ENCODE peak calls at places on chromosomes 5 and 9, in four cellular contexts. One of them, this sample, is unnamed.

GRCh38 chr5:100505984-100506670 is 29.0 kb upstream of the FAM174A start:
- DNase-seq in RWPE1: peak; percentile 77
- DNase-seq in CD8-positive, alpha-beta T cell: no peak
- DNase-seq in upper lobe of right lung: no peak
- DNase-seq in this sample: no peak

GRCh38 chr9:95109456-95109855 is 208.1 kb downstream of the FANCC start:
- DNase-seq in RWPE1: no peak
- DNase-seq in CD8-positive, alpha-beta T cell: no peak
- DNase-seq in upper lobe of right lung: peak; percentile 48
- DNase-seq in this sample: no peak

GRCh38 chr5:4989121-4989520 is 151.0 kb upstream of the ADAMTS16 start:
- DNase-seq in RWPE1: no peak
- DNase-seq in CD8-positive, alpha-beta T cell: no peak
- DNase-seq in upper lobe of right lung: no peak
- DNase-seq in this sample: no peak

GRCh38 chr9:70403166-70403565 is 11.3 kb downstream of the KLF9 start:
- DNase-seq in RWPE1: no peak
- DNase-seq in CD8-positive, alpha-beta T cell: no peak
- DNase-seq in upper lobe of right lung: no peak
- DNase-seq in this sample: no peak

GRCh38 chr5:141843156-141843927 is 34.9 kb downstream of the PCDH1 start:
- DNase-seq in RWPE1: no peak
- DNase-seq in CD8-positive, alpha-beta T cell: no peak
- DNase-seq in upper lobe of right lung: no peak
- DNase-seq in this sample: no peak

GRCh38 chr9:127711831-127712274 is 3.6 kb downstream of the PTRH1 start:
- DNase-seq in RWPE1: no peak
- DNase-seq in CD8-positive, alpha-beta T cell: no peak
- DNase-seq in upper lobe of right lung: no peak
- DNase-seq in this sample: no peak

GRCh38 chr9:101333923-101334702 is 50.7 kb downstream of the BAAT start:
- DNase-seq in RWPE1: no peak
- DNase-seq in CD8-positive, alpha-beta T cell: no peak
- DNase-seq in upper lobe of right lung: no peak
- DNase-seq in this sample: no peak

GRCh38 chr5:142906863-142907671 is 136.9 kb downstream of the ARHGAP26 start:
- DNase-seq in RWPE1: no peak
- DNase-seq in CD8-positive, alpha-beta T cell: no peak
- DNase-seq in upper lobe of right lung: no peak
- DNase-seq in this sample: no peak

GRCh38 chr9:133979124-133979920 is 12.8 kb downstream of the VAV2 start:
- DNase-seq in RWPE1: no peak
- DNase-seq in CD8-positive, alpha-beta T cell: no peak
- DNase-seq in upper lobe of right lung: peak; percentile 71
- DNase-seq in this sample: no peak

GRCh38 chr9:35516481-35516880 is 26.6 kb downstream of the RUSC2 start:
- DNase-seq in RWPE1: peak; percentile 82
- DNase-seq in CD8-positive, alpha-beta T cell: no peak
- DNase-seq in upper lobe of right lung: no peak
- DNase-seq in this sample: no peak

GRCh38 chr5:131221888-131222287 is 42.0 kb upstream of the CDC42SE2 start:
- DNase-seq in RWPE1: peak; percentile 55
- DNase-seq in CD8-positive, alpha-beta T cell: no peak
- DNase-seq in upper lobe of right lung: no peak
- DNase-seq in this sample: no peak

GRCh38 chr9:122816163-122816867 is 12.1 kb downstream of the PDCL start:
- DNase-seq in RWPE1: no peak
- DNase-seq in CD8-positive, alpha-beta T cell: peak; percentile 43
- DNase-seq in upper lobe of right lung: no peak
- DNase-seq in this sample: no peak

GRCh38 chr9:124047106-124047716 is 35.6 kb downstream of the LHX2 start:
- DNase-seq in RWPE1: no peak
- DNase-seq in CD8-positive, alpha-beta T cell: no peak
- DNase-seq in upper lobe of right lung: no peak
- DNase-seq in this sample: no peak

GRCh38 chr5:160001457-160001856 is 7.5 kb upstream of the TTC1 start:
- DNase-seq in RWPE1: no peak
- DNase-seq in CD8-positive, alpha-beta T cell: no peak
- DNase-seq in upper lobe of right lung: no peak
- DNase-seq in this sample: no peak

GRCh38 chr9:130629443-130630090 is 34.8 kb upstream of the PRDM12 start:
- DNase-seq in RWPE1: no peak
- DNase-seq in CD8-positive, alpha-beta T cell: no peak
- DNase-seq in upper lobe of right lung: no peak
- DNase-seq in this sample: no peak

GRCh38 chr5:148075529-148075928 is 11.7 kb downstream of the SPINK5 start:
- DNase-seq in RWPE1: no peak
- DNase-seq in CD8-positive, alpha-beta T cell: no peak
- DNase-seq in upper lobe of right lung: no peak
- DNase-seq in this sample: no peak
- TF ChIP-seq CTCF in RWPE1: no peak
- TF ChIP-seq CTCF in CD8-positive, alpha-beta T cell: no peak
- TF ChIP-seq CTCF in upper lobe of right lung: no peak
- TF ChIP-seq CTCF in this sample: no peak

GRCh38 chr5:168022761-168023160 is 268.7 kb upstream of the WWC1 start:
- DNase-seq in RWPE1: no peak
- DNase-seq in CD8-positive, alpha-beta T cell: no peak
- DNase-seq in upper lobe of right lung: no peak
- DNase-seq in this sample: no peak

GRCh38 chr5:168015506-168015905 is 275.9 kb upstream of the WWC1 start:
- DNase-seq in RWPE1: no peak
- DNase-seq in CD8-positive, alpha-beta T cell: no peak
- DNase-seq in upper lobe of right lung: no peak
- DNase-seq in this sample: no peak

GRCh38 chr5:168017313-168017712 is 274.1 kb upstream of the WWC1 start:
- DNase-seq in RWPE1: no peak
- DNase-seq in CD8-positive, alpha-beta T cell: no peak
- DNase-seq in upper lobe of right lung: no peak
- DNase-seq in this sample: no peak

GRCh38 chr5:168023190-168023589 is 268.3 kb upstream of the WWC1 start:
- DNase-seq in RWPE1: no peak
- DNase-seq in CD8-positive, alpha-beta T cell: no peak
- DNase-seq in upper lobe of right lung: no peak
- DNase-seq in this sample: no peak

GRCh38 chr5:168020522-168021294 is 270.7 kb upstream of the WWC1 start:
- DNase-seq in RWPE1: peak; percentile 45
- DNase-seq in CD8-positive, alpha-beta T cell: no peak
- DNase-seq in upper lobe of right lung: no peak
- DNase-seq in this sample: no peak
- TF ChIP-seq CTCF in RWPE1: no peak
- TF ChIP-seq CTCF in CD8-positive, alpha-beta T cell: no peak
- TF ChIP-seq CTCF in upper lobe of right lung: no peak
- TF ChIP-seq CTCF in this sample: peak; percentile 14

DNA sequence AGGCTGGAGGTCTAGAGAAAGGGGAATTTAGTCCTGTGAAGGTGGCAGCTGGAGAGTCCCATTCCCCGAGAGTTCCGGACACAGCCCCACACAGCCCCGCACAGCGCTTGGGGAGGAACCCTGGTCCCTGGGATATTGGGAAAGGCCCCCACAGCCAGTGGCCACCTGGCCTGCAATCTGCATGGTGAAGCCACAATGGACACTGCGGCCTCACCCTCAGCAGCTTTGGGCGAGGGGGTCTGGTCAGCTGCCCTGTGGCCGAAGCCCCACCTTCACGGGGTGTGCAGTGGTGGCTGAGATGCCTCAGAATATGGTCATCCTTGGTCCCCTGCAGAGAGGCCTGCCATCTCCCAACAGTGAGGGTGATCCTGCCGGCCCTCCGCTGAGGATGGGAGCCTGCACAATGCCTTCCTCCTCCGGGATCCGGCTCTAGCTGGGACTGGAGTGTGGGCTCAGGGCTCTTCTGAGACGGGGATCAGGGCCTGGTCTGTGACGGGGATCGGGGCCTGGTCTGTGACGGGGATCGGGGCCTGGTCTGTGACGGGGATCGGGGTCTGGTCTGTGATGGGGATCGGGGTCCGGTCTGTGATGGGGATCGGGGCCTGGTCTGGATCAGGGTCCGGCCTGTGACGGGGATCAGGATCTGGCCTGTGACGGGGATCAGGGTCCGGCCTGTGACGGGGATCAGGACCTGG is 33.3 kb upstream of the TMEM250 start:
- DNase-seq in RWPE1: no peak
- DNase-seq in CD8-positive, alpha-beta T cell: no peak
- DNase-seq in upper lobe of right lung: no peak
- DNase-seq in this sample: no peak
- TF ChIP-seq CTCF in RWPE1: no peak
- TF ChIP-seq CTCF in CD8-positive, alpha-beta T cell: no peak
- TF ChIP-seq CTCF in upper lobe of right lung: no peak
- TF ChIP-seq CTCF in this sample: no peak

DNA sequence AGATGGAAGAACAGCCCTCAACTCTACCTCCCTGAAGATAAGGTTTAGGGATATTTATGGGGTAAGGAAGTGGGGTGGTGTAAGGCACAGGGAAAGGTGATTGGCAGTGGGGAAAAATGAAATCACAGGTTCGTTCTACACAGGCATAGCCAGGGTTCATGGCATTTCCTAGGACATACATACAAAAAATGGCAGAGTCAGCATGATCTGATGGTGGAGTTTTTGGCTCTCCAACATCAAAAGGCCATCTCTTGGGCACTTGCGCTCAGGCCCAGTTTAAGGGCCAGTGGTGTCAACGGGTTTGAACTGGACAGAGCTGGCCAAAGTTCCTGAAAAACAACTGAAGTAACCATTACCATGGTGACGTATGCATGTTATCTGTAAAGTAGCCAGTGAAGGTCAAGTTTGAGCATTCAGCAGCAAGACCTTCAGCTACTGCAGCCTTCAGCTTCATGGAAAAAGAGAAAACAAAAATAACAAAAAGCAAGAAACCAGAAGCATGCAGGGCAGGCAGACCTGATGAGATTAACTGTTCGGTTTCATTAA is 92.8 kb downstream of the SMARCA2 start:
- DNase-seq in RWPE1: no peak
- DNase-seq in CD8-positive, alpha-beta T cell: no peak
- DNase-seq in upper lobe of right lung: no peak
- DNase-seq in this sample: no peak
- TF ChIP-seq CTCF in RWPE1: no peak
- TF ChIP-seq CTCF in CD8-positive, alpha-beta T cell: no peak
- TF ChIP-seq CTCF in upper lobe of right lung: no peak
- TF ChIP-seq CTCF in this sample: no peak

GRCh38 chr5:135436856-135437795 is 10.0 kb downstream of the DCANP1 start:
- DNase-seq in RWPE1: no peak
- DNase-seq in CD8-positive, alpha-beta T cell: no peak
- DNase-seq in upper lobe of right lung: no peak
- DNase-seq in this sample: no peak

GRCh38 chr5:135433626-135434426 is 13.3 kb downstream of the DCANP1 start:
- DNase-seq in RWPE1: no peak
- DNase-seq in CD8-positive, alpha-beta T cell: no peak
- DNase-seq in upper lobe of right lung: no peak
- DNase-seq in this sample: no peak

GRCh38 chr5:135437796-135438560 is 9.2 kb downstream of the DCANP1 start:
- DNase-seq in RWPE1: peak; percentile 73
- DNase-seq in CD8-positive, alpha-beta T cell: no peak
- DNase-seq in upper lobe of right lung: peak; percentile 64
- DNase-seq in this sample: no peak

GRCh38 chr5:135434591-135435466 is 12.3 kb downstream of the DCANP1 start:
- DNase-seq in RWPE1: no peak
- DNase-seq in CD8-positive, alpha-beta T cell: no peak
- DNase-seq in upper lobe of right lung: no peak
- DNase-seq in this sample: no peak

DNA sequence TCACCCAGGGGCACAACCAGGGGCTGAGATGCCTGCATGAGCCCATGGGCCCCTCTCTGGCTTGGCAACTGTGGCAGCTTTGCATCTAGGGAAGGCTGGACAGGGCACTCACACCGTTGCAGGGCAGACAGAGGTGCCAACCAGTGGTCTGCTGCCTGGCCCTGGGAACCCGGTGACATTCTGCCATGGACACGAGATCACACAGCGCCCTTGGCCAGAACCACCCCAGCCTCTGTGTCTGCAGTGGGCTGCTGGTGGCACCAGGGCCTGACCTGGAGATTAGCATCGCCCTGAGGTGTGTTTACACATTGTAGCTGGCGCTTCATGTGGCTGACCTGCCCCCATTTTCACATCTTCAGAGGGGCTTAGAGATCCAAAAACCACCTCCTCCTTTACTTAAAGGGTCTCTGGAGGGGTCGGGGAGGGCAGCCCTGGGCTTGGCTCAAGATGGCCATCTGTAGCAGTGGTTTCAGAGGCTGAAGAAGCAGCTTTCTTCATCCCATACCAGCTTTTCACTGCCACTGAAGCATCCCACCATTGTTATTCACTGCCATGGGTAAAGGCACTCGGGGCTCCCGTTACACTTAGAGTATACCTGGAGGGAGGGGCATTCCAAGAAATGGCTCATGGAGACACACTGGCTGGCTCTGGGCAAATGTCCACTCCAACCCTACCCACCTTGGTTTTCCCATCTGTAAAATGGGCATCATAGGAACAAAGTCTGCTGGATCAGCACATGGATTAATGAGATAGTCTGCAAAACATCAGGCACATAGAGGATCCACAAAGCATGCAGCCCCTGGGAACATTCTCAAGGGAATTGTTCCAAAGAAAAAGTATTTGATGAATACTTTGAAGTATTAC is 11.4 kb downstream of the DCANP1 start:
- DNase-seq in RWPE1: no peak
- DNase-seq in CD8-positive, alpha-beta T cell: no peak
- DNase-seq in upper lobe of right lung: no peak
- DNase-seq in this sample: no peak
- TF ChIP-seq CTCF in RWPE1: no peak
- TF ChIP-seq CTCF in CD8-positive, alpha-beta T cell: no peak
- TF ChIP-seq CTCF in upper lobe of right lung: no peak
- TF ChIP-seq CTCF in this sample: no peak

GRCh38 chr5:127216906-127217675 is 73.5 kb upstream of the MEGF10 start:
- DNase-seq in RWPE1: no peak
- DNase-seq in CD8-positive, alpha-beta T cell: no peak
- DNase-seq in upper lobe of right lung: no peak
- DNase-seq in this sample: no peak
- TF ChIP-seq CTCF in RWPE1: no peak
- TF ChIP-seq CTCF in CD8-positive, alpha-beta T cell: no peak
- TF ChIP-seq CTCF in upper lobe of right lung: no peak
- TF ChIP-seq CTCF in this sample: no peak